ENCODE peak calls at places on chromosome 5, in eight cellular contexts. One of them, this sample, is unnamed.

GRCh38 chr5:91016954-91017690 is 366.0 kb downstream of the ARRDC3 start:
- DNase-seq in T-cell: no peak
- DNase-seq in psoas muscle: no peak
- DNase-seq in NCI-H2081: no peak
- DNase-seq in NCI-H1417: no peak
- DNase-seq in pancreas: no peak
- DNase-seq in RPMI7951: no peak
- DNase-seq in Panc1: no peak
- DNase-seq in this sample: no peak

GRCh38 chr5:8864053-8864452 is 681.8 kb downstream of the SEMA5A start:
- DNase-seq in T-cell: no peak
- DNase-seq in psoas muscle: no peak
- DNase-seq in NCI-H2081: peak; percentile 45
- DNase-seq in NCI-H1417: no peak
- DNase-seq in pancreas: no peak
- DNase-seq in RPMI7951: peak; percentile 37
- DNase-seq in Panc1: no peak
- DNase-seq in this sample: no peak

GRCh38 chr5:1551426-1551825 is 27.7 kb upstream of the LPCAT1 start:
- DNase-seq in T-cell: no peak
- DNase-seq in psoas muscle: no peak
- DNase-seq in NCI-H2081: no peak
- DNase-seq in NCI-H1417: no peak
- DNase-seq in pancreas: no peak
- DNase-seq in RPMI7951: no peak
- DNase-seq in Panc1: no peak
- DNase-seq in this sample: no peak

GRCh38 chr5:83957188-83957587 is 236.5 kb upstream of the HAPLN1 start:
- DNase-seq in T-cell: no peak
- DNase-seq in psoas muscle: no peak
- DNase-seq in NCI-H2081: no peak
- DNase-seq in NCI-H1417: peak; percentile 88
- DNase-seq in pancreas: no peak
- DNase-seq in RPMI7951: peak; percentile 43
- DNase-seq in Panc1: no peak
- DNase-seq in this sample: peak; percentile 55

GRCh38 chr5:124052201-124052600 is 540.2 kb downstream of the CSNK1G3 start:
- DNase-seq in T-cell: no peak
- DNase-seq in psoas muscle: no peak
- DNase-seq in NCI-H2081: no peak
- DNase-seq in NCI-H1417: no peak
- DNase-seq in pancreas: no peak
- DNase-seq in RPMI7951: no peak
- DNase-seq in Panc1: no peak
- DNase-seq in this sample: no peak

GRCh38 chr5:68033029-68033428 is 182.5 kb upstream of the PIK3R1 start:
- DNase-seq in T-cell: no peak
- DNase-seq in psoas muscle: no peak
- DNase-seq in NCI-H2081: no peak
- DNase-seq in NCI-H1417: no peak
- DNase-seq in pancreas: no peak
- DNase-seq in RPMI7951: no peak
- DNase-seq in Panc1: no peak
- DNase-seq in this sample: no peak

GRCh38 chr5:143682221-143682620 is 129.7 kb upstream of the HMHB1 start:
- DNase-seq in T-cell: no peak
- DNase-seq in psoas muscle: no peak
- DNase-seq in NCI-H2081: no peak
- DNase-seq in NCI-H1417: no peak
- DNase-seq in pancreas: no peak
- DNase-seq in RPMI7951: no peak
- DNase-seq in Panc1: no peak
- DNase-seq in this sample: no peak

GRCh38 chr5:43648499-43649124 is 45.6 kb downstream of the NNT start:
- DNase-seq in T-cell: no peak
- DNase-seq in psoas muscle: peak; percentile 49
- DNase-seq in NCI-H2081: no peak
- DNase-seq in NCI-H1417: no peak
- DNase-seq in pancreas: no peak
- DNase-seq in RPMI7951: no peak
- DNase-seq in Panc1: no peak
- DNase-seq in this sample: no peak

GRCh38 chr5:148912714-148913398 is 86.4 kb downstream of the ADRB2 start:
- DNase-seq in T-cell: no peak
- DNase-seq in psoas muscle: no peak
- DNase-seq in NCI-H2081: no peak
- DNase-seq in NCI-H1417: peak; percentile 6
- DNase-seq in pancreas: no peak
- DNase-seq in RPMI7951: peak; percentile 94
- DNase-seq in Panc1: peak; percentile 78
- DNase-seq in this sample: no peak

GRCh38 chr5:174229640-174230350 is 184.3 kb downstream of the NSG2 start:
- DNase-seq in T-cell: no peak
- DNase-seq in psoas muscle: no peak
- DNase-seq in NCI-H2081: no peak
- DNase-seq in NCI-H1417: no peak
- DNase-seq in pancreas: no peak
- DNase-seq in RPMI7951: peak; percentile 95
- DNase-seq in Panc1: no peak
- DNase-seq in this sample: no peak

GRCh38 chr5:73448451-73449136 is at the start of gene FOXD1:
- DNase-seq in T-cell: no peak
- DNase-seq in psoas muscle: peak; percentile 85
- DNase-seq in NCI-H2081: peak; percentile 74
- DNase-seq in NCI-H1417: peak; percentile 85
- DNase-seq in pancreas: no peak
- DNase-seq in RPMI7951: peak; percentile 91
- DNase-seq in Panc1: peak; percentile 86
- DNase-seq in this sample: peak; percentile 40

GRCh38 chr5:113092683-113093082 is 116.1 kb downstream of the DCP2 start:
- DNase-seq in T-cell: no peak
- DNase-seq in psoas muscle: no peak
- DNase-seq in NCI-H2081: no peak
- DNase-seq in NCI-H1417: no peak
- DNase-seq in pancreas: no peak
- DNase-seq in RPMI7951: peak; percentile 87
- DNase-seq in Panc1: no peak
- DNase-seq in this sample: no peak

GRCh38 chr5:97181856-97182545 is 1.0 kb downstream of the RIOK2 start:
- DNase-seq in T-cell: no peak
- DNase-seq in psoas muscle: no peak
- DNase-seq in NCI-H2081: no peak
- DNase-seq in NCI-H1417: no peak
- DNase-seq in pancreas: no peak
- DNase-seq in RPMI7951: no peak
- DNase-seq in Panc1: no peak
- DNase-seq in this sample: no peak

GRCh38 chr5:22539756-22540155 is 313.4 kb downstream of the CDH12 start:
- DNase-seq in T-cell: no peak
- DNase-seq in psoas muscle: no peak
- DNase-seq in NCI-H2081: no peak
- DNase-seq in NCI-H1417: no peak
- DNase-seq in pancreas: no peak
- DNase-seq in RPMI7951: no peak
- DNase-seq in Panc1: no peak
- DNase-seq in this sample: no peak

GRCh38 chr5:123746683-123747360 is 234.8 kb downstream of the CSNK1G3 start:
- DNase-seq in T-cell: no peak
- DNase-seq in psoas muscle: no peak
- DNase-seq in NCI-H2081: no peak
- DNase-seq in NCI-H1417: no peak
- DNase-seq in pancreas: no peak
- DNase-seq in RPMI7951: no peak
- DNase-seq in Panc1: no peak
- DNase-seq in this sample: no peak

GRCh38 chr5:138668981-138669380 is 84.2 kb upstream of the CTNNA1 start:
- DNase-seq in T-cell: no peak
- DNase-seq in psoas muscle: no peak
- DNase-seq in NCI-H2081: no peak
- DNase-seq in NCI-H1417: no peak
- DNase-seq in pancreas: no peak
- DNase-seq in RPMI7951: peak; percentile 33
- DNase-seq in Panc1: no peak
- DNase-seq in this sample: no peak

GRCh38 chr5:41636605-41637004 is 126.2 kb upstream of the PLCXD3 start:
- DNase-seq in T-cell: no peak
- DNase-seq in psoas muscle: no peak
- DNase-seq in NCI-H2081: no peak
- DNase-seq in NCI-H1417: peak; percentile 90
- DNase-seq in pancreas: no peak
- DNase-seq in RPMI7951: peak; percentile 34
- DNase-seq in Panc1: no peak
- DNase-seq in this sample: peak; percentile 23

GRCh38 chr5:174096619-174097018 is 51.1 kb downstream of the NSG2 start:
- DNase-seq in T-cell: no peak
- DNase-seq in psoas muscle: no peak
- DNase-seq in NCI-H2081: no peak
- DNase-seq in NCI-H1417: no peak
- DNase-seq in pancreas: no peak
- DNase-seq in RPMI7951: no peak
- DNase-seq in Panc1: no peak
- DNase-seq in this sample: no peak

GRCh38 chr5:1930501-1930879 is 47.8 kb upstream of the IRX4 start:
- DNase-seq in T-cell: no peak
- DNase-seq in psoas muscle: peak; percentile 48
- DNase-seq in NCI-H2081: no peak
- DNase-seq in NCI-H1417: no peak
- DNase-seq in pancreas: peak; percentile 24
- DNase-seq in RPMI7951: no peak
- DNase-seq in Panc1: no peak
- DNase-seq in this sample: no peak

GRCh38 chr5:132156413-132156812 is 71.2 kb downstream of the P4HA2 start:
- DNase-seq in T-cell: no peak
- DNase-seq in psoas muscle: no peak
- DNase-seq in NCI-H2081: no peak
- DNase-seq in NCI-H1417: no peak
- DNase-seq in pancreas: no peak
- DNase-seq in RPMI7951: no peak
- DNase-seq in Panc1: no peak
- DNase-seq in this sample: no peak

GRCh38 chr5:127011961-127012644 is 18.3 kb downstream of the MARCHF3 start:
- DNase-seq in T-cell: no peak
- DNase-seq in psoas muscle: no peak
- DNase-seq in NCI-H2081: no peak
- DNase-seq in NCI-H1417: no peak
- DNase-seq in pancreas: no peak
- DNase-seq in RPMI7951: peak; percentile 26
- DNase-seq in Panc1: no peak
- DNase-seq in this sample: no peak

GRCh38 chr5:128757560-128757959 is 207.7 kb upstream of the SLC27A6 start:
- DNase-seq in T-cell: no peak
- DNase-seq in psoas muscle: no peak
- DNase-seq in NCI-H2081: no peak
- DNase-seq in NCI-H1417: no peak
- DNase-seq in pancreas: no peak
- DNase-seq in RPMI7951: no peak
- DNase-seq in Panc1: no peak
- DNase-seq in this sample: no peak

GRCh38 chr5:171367424-171368370 is 20.0 kb upstream of the NPM1 start:
- DNase-seq in T-cell: no peak
- DNase-seq in psoas muscle: no peak
- DNase-seq in NCI-H2081: no peak
- DNase-seq in NCI-H1417: no peak
- DNase-seq in pancreas: no peak
- DNase-seq in RPMI7951: peak; percentile 77
- DNase-seq in Panc1: no peak
- DNase-seq in this sample: no peak

This sample was measured in NCI-H2227 treated with DMSO at 0.1 percent for 48 hours.